ENCODE peak calls at places on chromosome 19, in five cellular contexts. F, I, S, O and Q are unnamed samples.

GRCh38 chr19:42089772-42090171 is 13.8 kb downstream of the ZNF574 start:
- DNase-seq in F (no peak), I (no peak), S (no peak), O (no peak), Q (no peak)

GRCh38 chr19:27774827-27775226 is 1438.1 kb downstream of the UQCRFS1 start:
- DNase-seq in F (no peak), I (no peak), S (no peak), O (no peak), Q (no peak)

GRCh38 chr19:5285311-5285710 is 55.3 kb downstream of the PTPRS start:
- DNase-seq in F (no peak), I (no peak), S (no peak), O (no peak), Q (no peak)

GRCh38 chr19:35044317-35045117 is 3.0 kb downstream of the HPN start:
- DNase-seq in F (peak; percentile 55), I (peak; percentile 49), S (peak; percentile 89), O (peak; percentile 33), Q (peak; percentile 77)

GRCh38 chr19:30224689-30225606 is 147.2 kb upstream of the ZNF536 start:
- DNase-seq in F (no peak), I (no peak), S (no peak), O (no peak), Q (peak; percentile 42)

GRCh38 chr19:55253842-55254624 is 4.8 kb downstream of the PPP6R1 start:
- DNase-seq in F (no peak), I (no peak), S (no peak), O (no peak), Q (no peak)

GRCh38 chr19:33310606-33311325 is 8.4 kb upstream of the CEBPA start:
- DNase-seq in F (no peak), I (no peak), S (peak; percentile 59), O (no peak), Q (no peak)

GRCh38 chr19:35114656-35115537 is 726 bp upstream of the FXYD3 start:
- DNase-seq in F (peak; percentile 63), I (peak; percentile 74), S (peak; percentile 89), O (no peak), Q (peak; percentile 86)

GRCh38 chr19:55199620-55200204 is 9.6 kb downstream of the PTPRH start:
- DNase-seq in F (no peak), I (no peak), S (no peak), O (no peak), Q (no peak)

GRCh38 chr19:14114854-14115253 is 2.7 kb downstream of the PRKACA start:
- DNase-seq in F (peak; percentile 51), I (peak; percentile 44), S (peak; percentile 77), O (no peak), Q (no peak)

GRCh38 chr19:55376381-55376933 is at the start of gene TMEM190:
- DNase-seq in F (no peak), I (no peak), S (no peak), O (no peak), Q (no peak)

GRCh38 chr19:31099470-31100190 is 249.6 kb downstream of the TSHZ3 start:
- DNase-seq in F (no peak), I (no peak), S (no peak), O (no peak), Q (no peak)

GRCh38 chr19:13987101-13987890 is 18.8 kb downstream of the RFX1 start:
- DNase-seq in F (peak; percentile 51), I (no peak), S (no peak), O (no peak), Q (peak; percentile 30)

GRCh38 chr19:42352216-42352892 is 26.9 kb downstream of the MEGF8 start:
- DNase-seq in F (no peak), I (no peak), S (no peak), O (peak; percentile 24), Q (peak; percentile 86)

GRCh38 chr19:9981406-9982260 is 28.7 kb downstream of the COL5A3 start:
- DNase-seq in F (no peak), I (no peak), S (no peak), O (no peak), Q (no peak)

GRCh38 chr19:54549224-54549623 is 24.4 kb upstream of the LILRA2 start:
- DNase-seq in F (no peak), I (no peak), S (no peak), O (no peak), Q (no peak)

GRCh38 chr19:35566738-35567137 is 3.3 kb upstream of the ATP4A start:
- DNase-seq in F (no peak), I (no peak), S (no peak), O (no peak), Q (no peak)

GRCh38 chr19:5292453-5292842 is 48.2 kb downstream of the PTPRS start:
- DNase-seq in F (no peak), I (no peak), S (peak; percentile 82), O (no peak), Q (no peak)

GRCh38 chr19:30783936-30784335 is 411.8 kb downstream of the ZNF536 start:
- DNase-seq in F (no peak), I (no peak), S (no peak), O (no peak), Q (no peak)

GRCh38 chr19:28044477-28044876 is 1168.5 kb downstream of the UQCRFS1 start:
- DNase-seq in F (no peak), I (no peak), S (no peak), O (no peak), Q (no peak)

GRCh38 chr19:12985049-12985776 is 10.1 kb upstream of the NFIX start:
- DNase-seq in F (peak; percentile 69), I (no peak), S (no peak), O (no peak), Q (peak; percentile 88)

GRCh38 chr19:13366529-13367143 is 139.6 kb downstream of the CACNA1A start:
- DNase-seq in F (no peak), I (peak; percentile 36), S (no peak), O (peak; percentile 16), Q (no peak)

GRCh38 chr19:47663911-47664771 is 49.1 kb upstream of the EHD2 start:
- DNase-seq in F (peak; percentile 79), I (peak; percentile 12), S (no peak), O (peak; percentile 90), Q (peak; percentile 73)

GRCh38 chr19:51493776-51494175 is 7.8 kb downstream of the SIGLEC12 start:
- DNase-seq in F (no peak), I (no peak), S (no peak), O (no peak), Q (no peak)

GRCh38 chr19:11142528-11143171 is 12.9 kb downstream of the SPC24 start:
- DNase-seq in F (peak; percentile 92), I (peak; percentile 86), S (peak; percentile 81), O (peak; percentile 82), Q (peak; percentile 40)

GRCh38 chr19:46494115-46494935 is 1.3 kb downstream of the PNMA8B start:
- DNase-seq in F (no peak), I (no peak), S (no peak), O (no peak), Q (no peak)

GRCh38 chr19:46492841-46493235 is 2.8 kb downstream of the PNMA8B start:
- DNase-seq in F (no peak), I (no peak), S (no peak), O (no peak), Q (no peak)

GRCh38 chr19:46494936-46495788 is 505 bp downstream of the PNMA8B start:
- DNase-seq in F (no peak), I (no peak), S (no peak), O (no peak), Q (no peak)

GRCh38 chr19:46491975-46492682 is 3.5 kb downstream of the PNMA8B start:
- DNase-seq in F (no peak), I (no peak), S (no peak), O (no peak), Q (no peak)

GRCh38 chr19:46493236-46494114 is 2.2 kb downstream of the PNMA8B start:
- DNase-seq in F (no peak), I (no peak), S (no peak), O (no peak), Q (no peak)
- H3K4me3 ChIP-seq in F (peak overlapping the region; percentile 49), I (no peak overlapping the region), S (peak overlapping the region; percentile 13), O (no peak overlapping the region), Q (peak overlapping the region; percentile 86)

DNA sequence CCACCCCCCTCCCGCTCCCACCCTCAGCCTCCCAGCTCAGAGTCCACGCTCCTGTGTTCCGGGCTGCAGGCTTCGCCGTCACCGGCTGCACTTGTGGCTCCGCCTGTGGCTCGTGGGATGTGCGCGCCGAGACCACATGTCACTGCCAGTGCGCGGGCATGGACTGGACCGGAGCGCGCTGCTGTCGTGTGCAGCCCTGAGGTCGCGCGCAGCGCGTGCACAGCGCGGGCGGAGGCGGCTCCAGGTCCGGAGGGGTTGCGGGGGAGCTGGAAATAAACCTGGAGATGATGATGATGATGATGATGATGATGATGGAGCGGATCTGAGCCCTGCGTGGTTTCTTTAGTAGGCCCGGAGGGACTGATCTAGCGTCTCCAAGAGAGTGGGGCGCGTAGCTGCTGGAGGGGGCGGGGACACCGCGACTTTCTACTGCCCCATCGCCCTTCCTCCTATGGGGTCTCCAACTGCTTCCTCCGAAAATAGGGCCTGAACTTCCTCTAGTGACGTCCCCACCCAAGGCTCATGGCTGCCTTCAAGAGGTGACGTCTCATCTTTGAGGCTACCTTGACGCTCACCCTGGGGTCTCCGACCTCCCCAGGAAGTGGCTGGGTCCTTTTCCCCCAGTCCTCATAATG is 1.4 kb downstream of the RETN start:
- DNase-seq in F (no peak), I (peak; percentile 42), S (no peak), O (no peak), Q (peak; percentile 70)
- H3K4me3 ChIP-seq in F (no peak overlapping the region), I (peak overlapping the region; percentile 29), S (no peak overlapping the region), O (no peak overlapping the region), Q (peak overlapping the region; percentile 45)

GRCh38 chr19:43505186-43505456 is 575 bp upstream of the PHLDB3 start:
- DNase-seq in F (no peak), I (no peak), S (no peak), O (no peak), Q (no peak)
- H3K4me3 ChIP-seq in F (peak overlapping the region; percentile 61), I (no peak overlapping the region), S (peak overlapping the region; percentile 47), O (no peak overlapping the region), Q (peak overlapping the region; percentile 79)

DNA sequence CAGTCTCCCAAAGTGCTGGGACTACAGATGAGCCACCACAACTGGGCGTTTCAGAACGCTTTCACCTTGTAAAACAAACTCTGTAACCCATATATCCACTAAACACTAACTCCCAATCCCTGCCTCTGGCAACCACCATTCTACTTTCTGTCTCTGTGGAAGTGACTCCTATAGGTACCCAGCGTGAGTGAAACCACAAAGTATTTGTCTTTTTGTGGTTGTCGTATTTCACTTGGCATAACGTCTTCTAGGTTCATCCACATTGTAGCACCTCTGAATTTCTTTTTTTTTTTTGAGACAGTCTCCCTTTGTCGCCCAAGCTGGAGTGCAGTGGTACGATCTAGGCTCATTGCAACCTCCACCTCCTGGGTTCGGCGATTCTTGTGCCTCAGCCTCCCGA is 44.8 kb downstream of the BRD4 start:
- DNase-seq in F (no peak), I (no peak), S (no peak), O (no peak), Q (no peak)
- H3K4me3 ChIP-seq in F (no peak overlapping the region), I (no peak overlapping the region), S (no peak overlapping the region), O (no peak overlapping the region), Q (no peak overlapping the region)